ENCODE peak calls at places on chromosomes 11 and 22, in seven cellular contexts. E, Q, A, C, O, V and H are unnamed samples.

GRCh38 chr11:95451682-95452081 is 220.7 kb upstream of the SESN3 start:
- DNase-seq in E (no peak), Q (peak), A (no peak), C (peak), O (no peak), V (no peak), H (no peak)

GRCh38 chr11:83945953-83946352 is 659.8 kb upstream of the CCDC90B start:
- DNase-seq in E (no peak), Q (no peak), A (no peak), C (no peak), O (no peak), V (no peak), H (no peak)

GRCh38 chr22:46368422-46368821 is 32.9 kb downstream of the TRMU start:
- DNase-seq in E (no peak), Q (no peak), A (no peak), C (no peak), O (peak), V (no peak), H (no peak)

GRCh38 chr11:92531051-92531747 is 306.6 kb downstream of the FAT3 start:
- DNase-seq in E (no peak), Q (no peak), A (no peak), C (no peak), O (no peak), V (no peak), H (no peak)

GRCh38 chr11:70790671-70791300 is 392.5 kb downstream of the CTTN start:
- DNase-seq in E (no peak), Q (no peak), A (no peak), C (no peak), O (peak), V (no peak), H (no peak)

GRCh38 chr22:48118654-48119053 is 1356.2 kb downstream of the TBC1D22A start:
- DNase-seq in E (no peak), Q (no peak), A (no peak), C (no peak), O (no peak), V (no peak), H (no peak)

GRCh38 chr11:3146612-3147256 is 18.4 kb downstream of the OSBPL5 start:
- DNase-seq in E (no peak), Q (peak), A (no peak), C (peak), O (no peak), V (no peak), H (no peak)

GRCh38 chr22:46088541-46089311 is 61.6 kb upstream of the PPARA start:
- DNase-seq in E (no peak), Q (peak), A (no peak), C (no peak), O (peak), V (peak), H (no peak)

GRCh38 chr11:65988791-65989592 is 13.0 kb downstream of the EIF1AD start:
- DNase-seq in E (peak), Q (peak), A (peak), C (peak), O (peak), V (peak), H (peak)

GRCh38 chr22:11042116-11042515 is 4485.9 kb upstream of the OR11H1 start:
- DNase-seq in E (no peak), Q (no peak), A (peak), C (no peak), O (no peak), V (no peak), H (no peak)

GRCh38 chr22:46150615-46151423 is 493 bp downstream of the PPARA start:
- DNase-seq in E (peak), Q (no peak), A (no peak), C (peak), O (peak), V (peak), H (no peak)

GRCh38 chr11:98630736-98631135 is 390.0 kb upstream of the CNTN5 start:
- DNase-seq in E (no peak), Q (no peak), A (no peak), C (no peak), O (no peak), V (no peak), H (no peak)

GRCh38 chr22:36971305-36971704 is 47.9 kb downstream of the TST start:
- DNase-seq in E (no peak), Q (no peak), A (no peak), C (no peak), O (no peak), V (no peak), H (no peak)

GRCh38 chr11:119592642-119593041 is 136.4 kb downstream of the NECTIN1 start:
- DNase-seq in E (no peak), Q (no peak), A (no peak), C (no peak), O (no peak), V (no peak), H (no peak)

GRCh38 chr11:10920205-10920604 is 62.4 kb upstream of the ZBED5 start:
- DNase-seq in E (no peak), Q (no peak), A (no peak), C (peak), O (no peak), V (no peak), H (no peak)

GRCh38 chr11:88521354-88522310 is 184.1 kb upstream of the CTSC start:
- DNase-seq in E (no peak), Q (no peak), A (no peak), C (no peak), O (no peak), V (no peak), H (no peak)

GRCh38 chr22:32261306-32261705 is 6.2 kb upstream of the SLC5A4 start:
- DNase-seq in E (no peak), Q (no peak), A (no peak), C (no peak), O (no peak), V (no peak), H (no peak)

GRCh38 chr11:88398372-88399140 is 61.0 kb upstream of the CTSC start:
- DNase-seq in E (peak), Q (peak), A (no peak), C (no peak), O (no peak), V (no peak), H (no peak)

GRCh38 chr22:36461665-36462474 is 19.6 kb downstream of the TXN2 start:
- DNase-seq in E (no peak), Q (no peak), A (peak), C (no peak), O (peak), V (no peak), H (no peak)

GRCh38 chr11:92050305-92050704 is 174.3 kb upstream of the FAT3 start:
- DNase-seq in E (no peak), Q (no peak), A (no peak), C (no peak), O (no peak), V (no peak), H (no peak)

GRCh38 chr11:36075053-36075452 is 131.2 kb downstream of the LDLRAD3 start:
- DNase-seq in E (no peak), Q (peak), A (no peak), C (no peak), O (no peak), V (no peak), H (no peak)

GRCh38 chr11:74397531-74398243 is 546 bp downstream of the PGM2L1 start:
- DNase-seq in E (peak), Q (no peak), A (peak), C (peak), O (peak), V (peak), H (no peak)

GRCh38 chr11:117366875-117367274 is 39.2 kb downstream of the CEP164 start:
- DNase-seq in E (no peak), Q (no peak), A (no peak), C (no peak), O (no peak), V (no peak), H (no peak)

GRCh38 chr11:117371453-117371852 is 43.8 kb downstream of the CEP164 start:
- DNase-seq in E (no peak), Q (no peak), A (no peak), C (no peak), O (no peak), V (no peak), H (no peak)

GRCh38 chr11:117369521-117369920 is 41.9 kb downstream of the CEP164 start:
- DNase-seq in E (no peak), Q (no peak), A (no peak), C (no peak), O (no peak), V (no peak), H (no peak)

GRCh38 chr11:117361432-117361831 is 33.8 kb downstream of the CEP164 start:
- DNase-seq in E (no peak), Q (no peak), A (no peak), C (no peak), O (no peak), V (no peak), H (no peak)

GRCh38 chr11:117366183-117366582 is 38.5 kb downstream of the CEP164 start:
- DNase-seq in E (no peak), Q (no peak), A (no peak), C (no peak), O (no peak), V (no peak), H (no peak)
- TF ChIP-seq CTCF in E (no peak), Q (no peak), A (no peak), C (no peak), O (no peak), V (no peak), H (no peak)

GRCh38 chr11:1384206-1384965 is 5.3 kb upstream of the BRSK2 start:
- DNase-seq in E (peak), Q (no peak), A (no peak), C (no peak), O (no peak), V (no peak), H (no peak)

GRCh38 chr11:1382831-1383607 is 6.7 kb upstream of the BRSK2 start:
- DNase-seq in E (peak), Q (peak), A (peak), C (peak), O (peak), V (peak), H (peak)

GRCh38 chr11:1387521-1387920 is 2.2 kb upstream of the BRSK2 start:
- DNase-seq in E (no peak), Q (no peak), A (no peak), C (no peak), O (peak), V (no peak), H (no peak)

GRCh38 chr11:1381793-1382425 is 7.8 kb upstream of the BRSK2 start:
- DNase-seq in E (no peak), Q (no peak), A (no peak), C (no peak), O (peak), V (no peak), H (no peak)

GRCh38 chr11:1382429-1382828 is 7.3 kb upstream of the BRSK2 start:
- DNase-seq in E (no peak), Q (no peak), A (no peak), C (no peak), O (peak), V (no peak), H (no peak)
- H3K4me3 ChIP-seq in E (no peak), Q (no peak), A (no peak), C (no peak), O (no peak), V (peak), H (no peak)

GRCh38 chr11:115383431-115383830 is 120.8 kb downstream of the CADM1 start:
- DNase-seq in E (no peak), Q (no peak), A (no peak), C (no peak), O (no peak), V (no peak), H (no peak)

GRCh38 chr11:115385211-115385610 is 119.0 kb downstream of the CADM1 start:
- DNase-seq in E (no peak), Q (no peak), A (no peak), C (no peak), O (no peak), V (no peak), H (no peak)

GRCh38 chr11:115384236-115384635 is 120.0 kb downstream of the CADM1 start:
- DNase-seq in E (no peak), Q (no peak), A (no peak), C (no peak), O (no peak), V (no peak), H (no peak)

GRCh38 chr11:115377882-115378296 is 126.3 kb downstream of the CADM1 start:
- DNase-seq in E (no peak), Q (no peak), A (no peak), C (no peak), O (no peak), V (no peak), H (no peak)

DNA sequence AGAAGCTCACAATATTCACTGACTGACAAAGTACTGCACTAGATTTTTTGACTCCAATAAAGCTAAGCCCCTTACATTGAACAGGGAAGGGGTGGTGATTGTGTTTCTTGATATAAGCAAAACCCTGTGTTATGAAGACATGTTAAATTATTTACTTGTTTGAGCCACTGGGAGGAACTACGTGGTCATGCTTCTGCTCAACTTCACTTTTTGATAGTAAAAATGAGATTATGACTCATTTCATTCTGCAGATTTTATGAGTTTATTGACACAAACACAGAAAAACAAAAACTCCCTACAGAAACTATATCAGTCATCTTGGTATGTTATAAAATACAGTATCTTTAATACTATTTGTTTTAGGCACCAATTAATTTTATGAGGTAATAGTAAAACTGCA is 124.7 kb downstream of the CADM1 start:
- DNase-seq in E (peak), Q (no peak), A (no peak), C (no peak), O (no peak), V (no peak), H (peak)
- TF ChIP-seq CTCF in E (no peak), Q (no peak), A (no peak), C (no peak), O (no peak), V (no peak), H (no peak)

DNA sequence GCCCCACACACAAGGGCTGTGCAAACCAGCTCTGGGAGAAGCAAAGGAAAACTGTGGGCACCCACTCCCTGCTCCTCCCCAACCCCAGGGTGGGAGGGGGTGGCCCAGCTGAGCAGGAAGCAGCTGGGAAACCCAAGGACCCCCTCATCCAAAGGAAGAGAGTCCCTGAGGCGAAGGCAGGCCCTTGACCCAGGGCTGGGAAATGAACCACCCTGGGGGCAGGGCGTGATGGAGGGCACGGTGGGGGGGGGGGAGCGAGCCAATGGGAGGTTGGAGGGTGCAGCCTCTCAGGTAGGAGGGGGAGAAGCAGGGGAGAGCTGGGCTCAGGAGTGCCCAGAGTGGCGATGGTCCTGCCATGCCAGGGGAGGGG is 16.8 kb downstream of the SCN4B start:
- DNase-seq in E (no peak), Q (no peak), A (no peak), C (no peak), O (no peak), V (no peak), H (no peak)
- H3K4me3 ChIP-seq in E (no peak), Q (no peak), A (no peak), C (no peak), O (no peak), V (no peak), H (no peak)

DNA sequence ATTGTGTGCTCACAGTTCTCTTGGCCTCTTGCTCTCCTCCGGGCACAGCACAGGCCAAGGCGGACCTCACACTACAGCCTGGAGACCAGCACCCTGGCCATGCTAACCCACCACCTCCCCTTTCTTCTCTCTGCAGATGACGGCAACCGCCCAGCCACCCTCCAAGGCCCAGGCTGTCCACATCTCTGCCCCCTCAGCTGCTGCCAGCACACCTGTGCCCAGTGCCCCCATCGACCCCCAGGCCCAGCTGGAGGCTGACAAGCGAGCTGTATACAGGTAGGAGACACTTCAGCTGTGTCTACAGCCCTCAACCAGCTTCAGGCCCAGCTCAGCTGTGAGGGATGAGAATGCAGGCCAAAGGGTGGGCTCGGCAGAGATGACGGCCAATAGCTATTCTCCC is 128.4 kb downstream of the FEZ1 start:
- DNase-seq in E (no peak), Q (no peak), A (no peak), C (no peak), O (no peak), V (no peak), H (no peak)
- TF ChIP-seq CTCF in E (no peak), Q (no peak), A (no peak), C (no peak), O (no peak), V (no peak), H (no peak)

DNA sequence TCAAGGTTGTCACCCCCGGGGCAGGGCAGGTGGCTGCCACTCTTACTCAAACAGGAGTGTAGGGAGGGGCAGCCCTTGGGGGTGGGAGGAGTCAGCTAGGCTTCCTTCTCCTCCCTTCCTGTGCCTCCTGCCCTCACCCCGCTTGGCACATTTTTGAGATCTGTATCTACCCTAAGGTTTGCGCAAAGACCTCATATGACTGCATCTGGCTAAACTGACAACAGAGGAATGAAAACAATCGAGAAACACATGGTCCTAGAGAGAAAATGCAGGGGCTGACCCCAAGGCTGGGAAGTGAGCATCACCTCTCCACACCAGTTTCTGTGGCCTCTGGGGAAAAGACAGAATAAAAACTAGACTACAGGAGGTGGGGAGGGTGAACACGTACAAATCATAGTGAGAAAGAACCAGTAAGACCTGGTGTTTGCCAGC is 28.1 kb downstream of the IGSF9B start:
- DNase-seq in E (no peak), Q (no peak), A (no peak), C (peak), O (no peak), V (peak), H (no peak)
- H3K4me3 ChIP-seq in E (no peak), Q (no peak), A (no peak), C (no peak), O (no peak), V (no peak), H (no peak)